ENCODE peak calls at places on chromosomes 2 and 18, in four cellular contexts. V is GM18507, M is kidney, N is type B pancreatic cell. W is an unnamed sample.

GRCh38 chr2:64699712-64700111 is 46.0 kb upstream of the SERTAD2 start:
- DNase-seq in M (no peak), V (no peak), N (no peak), W (peak)

GRCh38 chr2:225233234-225233633 is 166.3 kb upstream of the NYAP2 start:
- DNase-seq in M (no peak), N (no peak), V (no peak), W (no peak)

GRCh38 chr2:241833938-241834852 is 24.5 kb downstream of the PDCD1 start:
- DNase-seq in N (no peak), V (no peak), M (no peak), W (no peak)

GRCh38 chr2:170177950-170178781 is at the start of gene MYO3B:
- DNase-seq in M (no peak), N (no peak), V (peak), W (no peak)

GRCh38 chr2:141782574-141782973 is 348.2 kb downstream of the LRP1B start:
- DNase-seq in N (no peak), M (no peak), V (no peak), W (no peak)

GRCh38 chr18:901769-902168 is 2.9 kb upstream of the ADCYAP1 start:
- DNase-seq in N (no peak), M (no peak), V (no peak), W (no peak)

GRCh38 chr2:172119089-172119488 is 16.4 kb upstream of the DLX2 start:
- DNase-seq in N (no peak), V (no peak), M (no peak), W (no peak)

GRCh38 chr2:54522624-54523281 is 66.6 kb downstream of the SPTBN1 start:
- DNase-seq in V (peak), N (no peak), M (peak), W (peak)

GRCh38 chr2:54871457-54872103 is 148.1 kb downstream of the EML6 start:
- DNase-seq in M (no peak), N (no peak), V (no peak), W (no peak)

GRCh38 chr2:116304328-116304727 is 1510.2 kb upstream of the DDX18 start:
- DNase-seq in V (no peak), N (no peak), M (no peak), W (no peak)

GRCh38 chr2:230179907-230180306 is 39.9 kb downstream of the SP110 start:
- DNase-seq in M (no peak), N (no peak), V (no peak), W (no peak)

GRCh38 chr2:228782281-228782680 is 488.8 kb downstream of the PID1 start:
- DNase-seq in V (no peak), M (no peak), N (no peak), W (no peak)

GRCh38 chr2:62306751-62307468 is 111.0 kb downstream of the B3GNT2 start:
- DNase-seq in V (no peak), M (peak), N (no peak), W (peak)